ENCODE peak calls at places on chromosome 22, in nine cellular contexts. One of them, this sample, is unnamed. For H3K4me1, the result is how much of the 10 kb centered on the place peaks cover.

GRCh38 chr22:29457730-29458129 is 19.3 kb downstream of the RFPL1 start:
- DNase-seq in PC-3: peak
- DNase-seq in IMR-90: peak
- DNase-seq in fibroblast of lung: peak
- DNase-seq in GM23338: peak
- DNase-seq in H9: peak
- DNase-seq in neural progenitor cell: peak
- DNase-seq in K562: peak
- DNase-seq in OCI-LY7: peak
- DNase-seq in this sample: peak

GRCh38 chr22:20652130-20652529 is 121.8 kb upstream of the SERPIND1 start:
- DNase-seq in IMR-90: no peak
- DNase-seq in PC-3: no peak
- DNase-seq in K562: no peak
- DNase-seq in fibroblast of lung: no peak
- DNase-seq in neural progenitor cell: no peak
- DNase-seq in H9: no peak
- DNase-seq in GM23338: no peak
- DNase-seq in OCI-LY7: no peak
- DNase-seq in this sample: no peak

GRCh38 chr22:48147831-48148230 is 1385.4 kb downstream of the TBC1D22A start:
- DNase-seq in OCI-LY7: no peak
- DNase-seq in neural progenitor cell: no peak
- DNase-seq in fibroblast of lung: no peak
- DNase-seq in IMR-90: no peak
- DNase-seq in K562: no peak
- DNase-seq in GM23338: no peak
- DNase-seq in PC-3: no peak
- DNase-seq in H9: no peak
- DNase-seq in this sample: no peak

GRCh38 chr22:32020117-32020516 is 22.9 kb upstream of the SLC5A1 start:
- DNase-seq in fibroblast of lung: peak
- DNase-seq in neural progenitor cell: no peak
- DNase-seq in OCI-LY7: no peak
- DNase-seq in PC-3: peak
- DNase-seq in K562: no peak
- DNase-seq in GM23338: no peak
- DNase-seq in H9: no peak
- DNase-seq in IMR-90: peak
- DNase-seq in this sample: peak

GRCh38 chr22:16777284-16777924 is 47.8 kb downstream of the XKR3 start:
- DNase-seq in fibroblast of lung: no peak
- DNase-seq in neural progenitor cell: no peak
- DNase-seq in PC-3: no peak
- DNase-seq in H9: no peak
- DNase-seq in IMR-90: no peak
- DNase-seq in K562: no peak
- DNase-seq in OCI-LY7: no peak
- DNase-seq in GM23338: no peak
- DNase-seq in this sample: no peak

GRCh38 chr22:46675479-46675878 is 55.3 kb downstream of the GRAMD4 start:
- DNase-seq in fibroblast of lung: no peak
- DNase-seq in OCI-LY7: no peak
- DNase-seq in GM23338: no peak
- DNase-seq in IMR-90: no peak
- DNase-seq in K562: no peak
- DNase-seq in H9: no peak
- DNase-seq in PC-3: no peak
- DNase-seq in neural progenitor cell: no peak
- DNase-seq in this sample: no peak

GRCh38 chr22:20291604-20292063 is 23.5 kb upstream of the RTN4R start:
- DNase-seq in PC-3: no peak
- DNase-seq in OCI-LY7: no peak
- DNase-seq in GM23338: no peak
- DNase-seq in K562: peak
- DNase-seq in fibroblast of lung: no peak
- DNase-seq in neural progenitor cell: no peak
- DNase-seq in IMR-90: no peak
- DNase-seq in H9: no peak
- DNase-seq in this sample: no peak

GRCh38 chr22:10961043-10961860 is 4566.7 kb upstream of the OR11H1 start:
- DNase-seq in fibroblast of lung: no peak
- DNase-seq in K562: peak
- DNase-seq in IMR-90: no peak
- DNase-seq in H9: no peak
- DNase-seq in GM23338: no peak
- DNase-seq in neural progenitor cell: no peak
- DNase-seq in PC-3: no peak
- DNase-seq in OCI-LY7: no peak
- DNase-seq in this sample: no peak

GRCh38 chr22:17785185-17786184 is 11.2 kb upstream of the BID start:
- DNase-seq in K562: peak
- DNase-seq in fibroblast of lung: peak
- DNase-seq in OCI-LY7: peak
- DNase-seq in GM23338: peak
- DNase-seq in IMR-90: no peak
- DNase-seq in H9: peak
- DNase-seq in neural progenitor cell: peak
- DNase-seq in PC-3: peak
- DNase-seq in this sample: peak

GRCh38 chr22:50481440-50482106 is at the start of gene ADM2:
- DNase-seq in neural progenitor cell: peak
- DNase-seq in fibroblast of lung: peak
- DNase-seq in IMR-90: no peak
- DNase-seq in PC-3: no peak
- DNase-seq in K562: peak
- DNase-seq in H9: peak
- DNase-seq in GM23338: peak
- DNase-seq in OCI-LY7: peak
- DNase-seq in this sample: peak
- H2AFZ ChIP-seq in neural progenitor cell: peak
- H2AFZ ChIP-seq in fibroblast of lung: no peak
- H2AFZ ChIP-seq in IMR-90: peak
- H2AFZ ChIP-seq in PC-3: peak
- H2AFZ ChIP-seq in K562: peak
- H2AFZ ChIP-seq in H9: no peak
- H2AFZ ChIP-seq in GM23338: peak
- H2AFZ ChIP-seq in OCI-LY7: peak
- H2AFZ ChIP-seq in this sample: peak

GRCh38 chr22:37660709-37661045 is 2.2 kb downstream of the PDXP start:
- DNase-seq in GM23338: no peak
- DNase-seq in H9: no peak
- DNase-seq in fibroblast of lung: no peak
- DNase-seq in OCI-LY7: no peak
- DNase-seq in PC-3: no peak
- DNase-seq in K562: no peak
- DNase-seq in neural progenitor cell: no peak
- DNase-seq in IMR-90: no peak
- DNase-seq in this sample: no peak

GRCh38 chr22:37659066-37659896 is 758 bp downstream of the PDXP start:
- DNase-seq in OCI-LY7: peak
- DNase-seq in H9: no peak
- DNase-seq in neural progenitor cell: no peak
- DNase-seq in GM23338: no peak
- DNase-seq in K562: peak
- DNase-seq in PC-3: no peak
- DNase-seq in fibroblast of lung: no peak
- DNase-seq in IMR-90: no peak
- DNase-seq in this sample: peak

GRCh38 chr22:37659897-37660708 is 1.6 kb downstream of the PDXP start:
- DNase-seq in OCI-LY7: peak
- DNase-seq in GM23338: no peak
- DNase-seq in PC-3: no peak
- DNase-seq in fibroblast of lung: no peak
- DNase-seq in K562: no peak
- DNase-seq in H9: no peak
- DNase-seq in IMR-90: no peak
- DNase-seq in neural progenitor cell: no peak
- DNase-seq in this sample: no peak

GRCh38 chr22:37662039-37662438 is 3.5 kb downstream of the PDXP start:
- DNase-seq in PC-3: no peak
- DNase-seq in K562: no peak
- DNase-seq in neural progenitor cell: no peak
- DNase-seq in GM23338: no peak
- DNase-seq in OCI-LY7: peak
- DNase-seq in fibroblast of lung: no peak
- DNase-seq in IMR-90: no peak
- DNase-seq in H9: no peak
- DNase-seq in this sample: no peak

GRCh38 chr22:37661160-37661924 is 2.8 kb downstream of the PDXP start:
- DNase-seq in fibroblast of lung: peak
- DNase-seq in H9: no peak
- DNase-seq in PC-3: peak
- DNase-seq in K562: peak
- DNase-seq in OCI-LY7: peak
- DNase-seq in IMR-90: peak
- DNase-seq in GM23338: peak
- DNase-seq in neural progenitor cell: peak
- DNase-seq in this sample: peak
- H3K4me1 ChIP-seq in fibroblast of lung: under half
- H3K4me1 ChIP-seq in H9: under half
- H3K4me1 ChIP-seq in PC-3: under half
- H3K4me1 ChIP-seq in K562: under half
- H3K4me1 ChIP-seq in OCI-LY7: under half
- H3K4me1 ChIP-seq in IMR-90: under half
- H3K4me1 ChIP-seq in GM23338: under half
- H3K4me1 ChIP-seq in neural progenitor cell: under half
- H3K4me1 ChIP-seq in this sample: under half

DNA sequence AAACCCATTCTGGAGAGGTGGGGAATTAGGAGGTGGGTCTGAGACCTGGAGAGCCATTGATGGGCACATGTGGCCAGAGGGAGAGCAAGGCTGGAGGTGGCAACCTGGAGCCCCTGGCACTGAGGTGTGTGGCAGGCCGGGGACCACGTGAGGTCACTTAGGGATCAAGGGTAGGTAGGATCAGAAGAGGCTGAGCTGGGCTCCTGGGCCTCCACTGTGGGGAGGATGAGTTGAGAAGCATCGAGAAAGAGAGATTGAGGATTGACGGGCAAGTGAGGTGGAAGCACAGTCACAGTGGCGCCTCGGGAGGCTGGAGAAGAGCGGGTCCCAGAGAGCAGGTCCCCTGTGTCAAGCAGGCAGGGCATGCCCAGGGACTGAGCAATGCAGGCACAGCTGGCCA is 4.1 kb downstream of the GNAZ start:
- DNase-seq in neural progenitor cell: no peak
- DNase-seq in IMR-90: no peak
- DNase-seq in GM23338: no peak
- DNase-seq in fibroblast of lung: no peak
- DNase-seq in OCI-LY7: no peak
- DNase-seq in K562: no peak
- DNase-seq in PC-3: no peak
- DNase-seq in H9: no peak
- DNase-seq in this sample: no peak
- H3K27ac ChIP-seq in neural progenitor cell: no peak
- H3K27ac ChIP-seq in IMR-90: no peak
- H3K27ac ChIP-seq in GM23338: no peak
- H3K27ac ChIP-seq in fibroblast of lung: no peak
- H3K27ac ChIP-seq in OCI-LY7: no peak
- H3K27ac ChIP-seq in K562: no peak
- H3K27ac ChIP-seq in PC-3: no peak
- H3K27ac ChIP-seq in H9: no peak
- H3K27ac ChIP-seq in this sample: no peak

DNA sequence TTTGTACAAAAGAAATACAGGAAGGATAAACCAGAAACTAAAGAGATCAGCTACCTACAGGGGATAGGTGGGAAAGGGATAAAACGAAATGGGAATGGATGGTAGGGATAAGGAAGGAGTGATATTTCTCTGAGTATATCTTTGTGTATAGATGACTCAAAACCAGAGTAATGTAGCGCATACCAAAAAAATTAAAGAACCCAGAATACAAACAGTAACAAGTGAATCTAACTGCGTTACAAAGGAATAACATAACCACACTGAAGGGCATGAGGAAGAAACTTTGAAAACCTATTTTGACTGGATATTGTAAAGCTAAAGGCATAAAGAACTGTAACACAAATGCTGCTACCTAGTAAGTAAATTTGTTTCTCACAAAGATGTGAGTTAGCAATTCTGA is 37.9 kb downstream of the MAPK1 start:
- DNase-seq in GM23338: no peak
- DNase-seq in IMR-90: peak
- DNase-seq in fibroblast of lung: no peak
- DNase-seq in OCI-LY7: no peak
- DNase-seq in neural progenitor cell: no peak
- DNase-seq in PC-3: no peak
- DNase-seq in H9: no peak
- DNase-seq in K562: no peak
- DNase-seq in this sample: no peak
- H2AFZ ChIP-seq in GM23338: no peak
- H2AFZ ChIP-seq in IMR-90: no peak
- H2AFZ ChIP-seq in fibroblast of lung: no peak
- H2AFZ ChIP-seq in OCI-LY7: no peak
- H2AFZ ChIP-seq in neural progenitor cell: no peak
- H2AFZ ChIP-seq in PC-3: no peak
- H2AFZ ChIP-seq in H9: no peak
- H2AFZ ChIP-seq in K562: no peak
- H2AFZ ChIP-seq in this sample: no peak